ENCODE peak calls at places on chromosomes 1 and 21, in six cellular contexts. F is colonic mucosa, P is A549, K is neural progenitor cell, T is coronary artery, L is body of pancreas. W is an unnamed sample.

GRCh38 chr1:26700711-26701110 is 4.9 kb downstream of the ARID1A start:
- DNase-seq in F (no peak), P (no peak), K (no peak), T (no peak), L (no peak), W (no peak)

GRCh38 chr1:201715801-201716741 is 112.9 kb upstream of the IPO9 start:
- DNase-seq in F (no peak), P (no peak), K (no peak), T (no peak), L (no peak), W (no peak)

GRCh38 chr1:214280386-214281029 is 451 bp upstream of the SMYD2 start:
- DNase-seq in F (peak), P (peak), K (peak), T (no peak), L (peak), W (no peak)

GRCh38 chr1:75136921-75137641 is 2.9 kb downstream of the LHX8 start:
- DNase-seq in F (no peak), P (no peak), K (peak), T (no peak), L (no peak), W (no peak)

GRCh38 chr1:153536618-153537375 is 1.0 kb upstream of the S100A6 start:
- DNase-seq in F (peak), P (no peak), K (no peak), T (no peak), L (no peak), W (no peak)

GRCh38 chr1:231460614-231461013 is 38.5 kb upstream of the EGLN1 start:
- DNase-seq in F (no peak), P (no peak), K (no peak), T (no peak), L (no peak), W (no peak)

GRCh38 chr1:171715813-171716251 is 26.0 kb downstream of the VAMP4 start:
- DNase-seq in F (no peak), P (no peak), K (no peak), T (no peak), L (no peak), W (no peak)

GRCh38 chr1:173431663-173432045 is 45.5 kb upstream of the PRDX6 start:
- DNase-seq in F (no peak), P (no peak), K (no peak), T (no peak), L (no peak), W (no peak)

GRCh38 chr1:206814716-206815341 is 42.5 kb upstream of the IL10 start:
- DNase-seq in F (no peak), P (no peak), K (no peak), T (no peak), L (no peak), W (no peak)

DNA sequence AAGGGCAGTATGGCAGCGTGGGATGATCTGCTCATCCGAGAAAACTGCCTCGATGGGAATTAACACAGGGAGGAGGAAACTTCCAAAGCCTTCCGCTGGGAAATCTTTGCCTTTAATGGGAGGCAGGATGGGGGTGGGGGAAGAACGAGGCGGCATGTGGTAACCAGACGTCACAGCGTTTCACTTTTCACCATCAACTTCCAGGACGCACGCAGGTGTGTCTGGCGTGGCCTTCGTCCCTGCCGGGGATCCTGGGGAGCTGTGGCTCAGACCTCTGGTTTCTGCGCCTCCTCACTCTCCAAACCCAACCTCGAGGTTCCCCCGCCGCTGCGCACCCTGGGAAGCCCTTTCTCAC is 282 bp downstream of the RSPH1 start:
- DNase-seq in F (peak), P (peak), K (no peak), T (no peak), L (peak), W (no peak)
- H3K27ac ChIP-seq in F (peak), P (peak), K (no peak), T (peak), L (peak), W (peak)

GRCh38 chr1:203695116-203695515 is 68.5 kb downstream of the ATP2B4 start:
- DNase-seq in F (no peak), P (no peak), K (no peak), T (peak), L (peak), W (no peak)

GRCh38 chr1:203691454-203691853 is 64.8 kb downstream of the ATP2B4 start:
- DNase-seq in F (no peak), P (no peak), K (no peak), T (no peak), L (no peak), W (no peak)

GRCh38 chr1:203696673-203697072 is 68.3 kb upstream of the LAX1 start:
- DNase-seq in F (no peak), P (no peak), K (no peak), T (no peak), L (no peak), W (no peak)

GRCh38 chr1:203690730-203691129 is 64.1 kb downstream of the ATP2B4 start:
- DNase-seq in F (no peak), P (no peak), K (no peak), T (no peak), L (no peak), W (no peak)

GRCh38 chr1:203692565-203693470 is 66.2 kb downstream of the ATP2B4 start:
- DNase-seq in F (peak), P (peak), K (no peak), T (peak), L (peak), W (peak)
- TF ChIP-seq CTCF in F (no peak), P (no peak), K (no peak), T (no peak), L (peak), W (peak)

DNA sequence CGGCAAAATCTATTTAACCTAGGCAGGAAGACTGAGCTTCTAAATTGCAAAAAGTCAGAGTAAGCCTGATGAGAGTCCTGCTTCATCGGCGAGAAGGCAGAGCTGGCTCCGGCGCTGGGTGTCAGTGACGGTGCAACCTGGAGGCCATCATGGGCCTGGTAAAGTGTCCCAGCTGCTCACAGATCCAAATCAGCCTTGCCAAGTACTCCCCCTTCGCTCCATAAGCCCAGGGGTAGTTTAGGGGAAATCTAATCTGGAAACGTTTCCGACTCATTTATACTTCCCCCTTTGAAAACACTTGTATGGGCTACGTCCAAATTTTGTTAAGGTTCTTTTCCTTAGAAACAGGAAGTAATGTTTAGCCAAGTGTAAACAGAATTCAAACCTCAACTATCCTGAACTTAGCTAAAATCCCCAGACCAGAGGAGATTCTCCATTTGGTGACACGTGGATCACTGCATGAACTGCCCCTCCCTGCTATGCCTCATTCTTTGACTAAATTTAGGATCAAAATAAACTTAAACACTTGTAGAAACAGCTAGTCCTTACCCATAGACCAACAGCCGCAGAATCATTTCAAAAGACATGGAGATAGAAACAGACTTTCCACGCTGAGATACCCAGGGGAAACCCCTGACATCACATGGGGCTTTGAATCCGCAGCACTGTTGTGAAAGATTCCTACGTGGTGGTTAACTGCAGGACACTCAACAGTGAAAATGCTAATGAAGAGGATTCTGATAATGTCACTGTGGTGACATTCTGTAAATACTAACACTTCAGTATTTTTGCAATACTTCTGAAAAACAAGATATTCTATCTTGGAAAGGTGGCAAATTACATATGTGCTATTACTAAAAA is 172.7 kb downstream of the TGFBR3 start:
- DNase-seq in F (peak), P (no peak), K (no peak), T (no peak), L (no peak), W (peak)
- H3K27ac ChIP-seq in F (peak), P (no peak), K (no peak), T (peak), L (no peak), W (peak)

GRCh38 chr1:1569341-1569740 is 5.3 kb downstream of the SSU72 start:
- DNase-seq in F (no peak), P (no peak), K (no peak), T (no peak), L (no peak), W (no peak)

GRCh38 chr1:1577367-1578011 is 2.8 kb upstream of the SSU72 start:
- DNase-seq in F (peak), P (no peak), K (no peak), T (no peak), L (no peak), W (no peak)

GRCh38 chr1:1574721-1575537 is at the start of gene SSU72:
- DNase-seq in F (peak), P (peak), K (peak), T (peak), L (peak), W (peak)

GRCh38 chr1:1578371-1578940 is 3.8 kb upstream of the SSU72 start:
- DNase-seq in F (no peak), P (no peak), K (no peak), T (no peak), L (no peak), W (no peak)

GRCh38 chr1:1573843-1574720 is 581 bp downstream of the SSU72 start:
- DNase-seq in F (peak), P (peak), K (peak), T (no peak), L (peak), W (no peak)
- TF ChIP-seq CTCF in F (peak), P (no peak), K (peak), T (no peak), L (no peak), W (no peak)

DNA sequence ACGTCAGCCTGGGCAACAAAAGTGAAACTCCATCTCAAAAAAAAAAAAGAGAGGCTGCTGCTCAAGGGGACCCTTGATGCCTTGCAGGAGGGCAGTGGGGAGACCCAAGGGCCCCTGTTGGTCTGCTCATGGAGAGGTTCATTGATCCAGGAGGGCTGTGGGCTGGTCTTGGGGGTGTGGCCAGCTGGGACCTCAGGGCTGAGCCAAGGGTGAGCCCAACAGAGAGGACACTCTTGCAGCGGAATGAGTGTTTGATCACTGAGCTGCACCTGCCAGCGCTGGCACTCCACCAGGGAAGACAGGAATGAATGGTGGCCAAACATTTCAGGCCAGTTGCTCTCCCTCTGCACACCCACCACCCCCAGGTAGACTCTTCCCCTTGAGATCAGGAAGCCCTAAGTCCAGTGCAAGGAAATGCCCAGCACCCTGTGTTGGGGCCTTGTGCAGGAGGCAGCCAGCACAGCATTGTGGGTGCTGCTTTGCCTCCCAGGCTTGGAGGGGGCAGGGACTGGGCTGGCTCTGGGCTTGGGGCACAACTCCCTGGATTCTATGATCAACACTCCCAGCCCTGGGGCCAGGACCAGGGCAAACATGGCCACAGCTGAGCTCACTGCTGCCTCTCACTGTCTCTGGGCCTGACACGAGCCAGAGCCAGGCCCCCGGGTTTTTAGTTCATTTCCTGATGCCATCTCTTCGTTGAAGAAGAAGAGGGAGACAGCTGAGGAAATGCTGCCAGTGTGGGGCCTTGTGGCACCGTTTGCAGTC is 50.6 kb downstream of the IRF2BP2 start:
- DNase-seq in F (no peak), P (no peak), K (no peak), T (peak), L (no peak), W (no peak)
- H3K27ac ChIP-seq in F (no peak), P (peak), K (no peak), T (no peak), L (no peak), W (no peak)

GRCh38 chr1:58823481-58824010 is 39.7 kb upstream of the JUN start:
- DNase-seq in F (no peak), P (no peak), K (no peak), T (no peak), L (no peak), W (no peak)
- TF ChIP-seq CTCF in F (no peak), P (no peak), K (no peak), T (no peak), L (no peak), W (no peak)

GRCh38 chr1:45953934-45954333 is 150.5 kb downstream of the MAST2 start:
- DNase-seq in F (no peak), P (no peak), K (peak), T (no peak), L (no peak), W (no peak)
- H3K27ac ChIP-seq in F (peak), P (peak), K (no peak), T (peak), L (no peak), W (peak)

GRCh38 chr1:182845379-182845778 is 6.2 kb downstream of the DHX9 start:
- DNase-seq in F (no peak), P (no peak), K (no peak), T (no peak), L (no peak), W (no peak)

GRCh38 chr1:182841368-182841988 is 2.3 kb downstream of the DHX9 start:
- DNase-seq in F (no peak), P (peak), K (peak), T (no peak), L (no peak), W (no peak)

GRCh38 chr1:182835811-182836210 is 3.3 kb upstream of the DHX9 start:
- DNase-seq in F (no peak), P (no peak), K (no peak), T (no peak), L (no peak), W (no peak)

GRCh38 chr1:182842265-182842664 is 3.1 kb downstream of the DHX9 start:
- DNase-seq in F (no peak), P (no peak), K (no peak), T (no peak), L (no peak), W (no peak)

DNA sequence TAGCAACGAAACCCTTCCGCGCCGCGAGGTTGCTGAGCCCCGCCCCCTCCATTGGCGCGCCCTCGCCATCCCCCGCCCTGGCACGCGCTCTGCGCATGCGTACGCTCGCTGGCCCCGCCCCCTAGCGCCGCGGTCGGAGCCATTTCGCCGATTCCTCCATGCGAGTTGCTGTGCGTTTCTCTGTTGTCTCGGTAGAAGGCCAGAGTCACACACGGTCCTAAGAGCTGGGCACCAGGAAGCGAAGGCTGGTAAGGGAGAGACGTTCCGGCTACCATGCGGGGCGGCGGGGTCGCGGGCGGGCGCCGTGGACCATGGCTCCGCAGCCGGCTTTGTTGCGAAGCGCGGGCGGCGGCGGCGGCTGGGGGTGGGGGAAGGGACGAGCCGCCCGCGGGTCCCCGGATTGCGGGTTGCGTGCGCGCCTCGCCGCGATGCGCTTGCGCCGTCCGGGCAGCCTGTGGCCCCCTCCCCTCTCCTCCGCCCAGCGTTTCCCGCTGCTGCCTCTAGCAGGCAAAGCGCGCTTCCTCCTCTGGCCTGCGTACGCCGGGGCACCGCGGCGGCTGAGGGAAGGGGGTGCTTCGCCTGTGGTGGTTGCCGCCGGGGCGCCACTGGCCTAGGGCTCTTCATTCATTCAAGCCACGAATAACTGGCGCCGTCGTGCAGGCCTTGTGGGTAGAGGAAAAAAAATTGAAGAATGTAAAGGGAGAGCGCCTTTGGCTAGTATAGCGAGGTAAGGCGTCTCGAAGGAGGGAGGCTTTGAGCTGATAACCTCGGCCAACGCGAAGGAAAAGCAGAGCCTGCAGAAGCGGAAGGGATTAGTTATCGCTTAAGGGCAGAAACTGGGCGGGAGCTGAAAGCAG is at the start of gene DHX9:
- DNase-seq in F (peak), P (peak), K (peak), T (peak), L (peak), W (peak)
- TF ChIP-seq CTCF in F (no peak), P (no peak), K (peak), T (no peak), L (peak), W (no peak)